ENCODE peak calls at places on chromosomes 3 and 15, in eight cellular contexts. C is PC-3, H is HCT116, L is SK-N-SH, Y is GM23248, Q is neural progenitor cell, O is OCI-LY7, A is GM23338. G is an unnamed sample.

GRCh38 chr15:82999426-82999825 is 12.0 kb downstream of the C15orf40 start:
- DNase-seq in C (no peak), H (no peak), L (no peak), Y (peak; percentile 43), Q (no peak), O (no peak), A (no peak), G (no peak)

GRCh38 chr3:50269977-50270413 is 1.0 kb downstream of the SEMA3B start:
- DNase-seq in C (peak; percentile 79), H (no peak), L (no peak), Y (peak; percentile 90), Q (no peak), O (no peak), A (no peak), G (peak; percentile 51)

GRCh38 chr15:59376735-59377134 is 4.1 kb upstream of the MYO1E start:
- DNase-seq in C (peak; percentile 56), H (no peak), L (no peak), Y (peak; percentile 10), Q (no peak), O (peak; percentile 65), A (no peak), G (no peak)

GRCh38 chr15:24971052-24971451 is 16.3 kb downstream of the SNRPN start:
- DNase-seq in C (no peak), H (no peak), L (no peak), Y (no peak), Q (no peak), O (no peak), A (no peak), G (no peak)

GRCh38 chr15:39397883-39398282 is 183.0 kb upstream of the THBS1 start:
- DNase-seq in C (no peak), H (no peak), L (no peak), Y (no peak), Q (no peak), O (no peak), A (no peak), G (no peak)

GRCh38 chr3:152915695-152916094 is 80.8 kb downstream of the P2RY1 start:
- DNase-seq in C (peak; percentile 12), H (no peak), L (no peak), Y (no peak), Q (no peak), O (no peak), A (no peak), G (peak; percentile 47)

GRCh38 chr15:41983221-41983620 is 10.9 kb upstream of the EHD4 start:
- DNase-seq in C (no peak), H (no peak), L (no peak), Y (no peak), Q (no peak), O (no peak), A (peak; percentile 37), G (no peak)

GRCh38 chr3:11379238-11379823 is 107.1 kb downstream of the ATG7 start:
- DNase-seq in C (peak; percentile 79), H (peak; percentile 32), L (peak; percentile 56), Y (peak; percentile 61), Q (peak; percentile 47), O (peak; percentile 53), A (peak; percentile 39), G (peak; percentile 43)

GRCh38 chr3:66153961-66154923 is 66.6 kb upstream of the SLC25A26 start:
- DNase-seq in C (peak; percentile 43), H (no peak), L (peak; percentile 45), Y (peak; percentile 69), Q (peak; percentile 37), O (no peak), A (peak; percentile 9), G (no peak)

GRCh38 chr15:69939513-69940440 is 157.9 kb downstream of the TLE3 start:
- DNase-seq in C (no peak), H (no peak), L (no peak), Y (no peak), Q (peak; percentile 80), O (no peak), A (peak; percentile 80), G (peak; percentile 19)

GRCh38 chr15:27045796-27046195 is 74.8 kb downstream of the GABRG3 start:
- DNase-seq in C (no peak), H (no peak), L (no peak), Y (no peak), Q (no peak), O (no peak), A (peak; percentile 11), G (no peak)

GRCh38 chr3:69081583-69082262 is 1.6 kb upstream of the UBA3 start:
- DNase-seq in C (peak; percentile 32), H (no peak), L (peak; percentile 38), Y (no peak), Q (no peak), O (peak; percentile 21), A (peak; percentile 43), G (no peak)

GRCh38 chr3:184727357-184728060 is 15.6 kb upstream of the MAGEF1 start:
- DNase-seq in C (peak; percentile 78), H (peak; percentile 81), L (peak; percentile 88), Y (peak; percentile 74), Q (peak; percentile 93), O (peak; percentile 62), A (peak; percentile 97), G (peak; percentile 90)

GRCh38 chr3:120604382-120604781 is 8.2 kb downstream of the NDUFB4 start:
- DNase-seq in C (no peak), H (no peak), L (no peak), Y (no peak), Q (no peak), O (no peak), A (no peak), G (no peak)

GRCh38 chr15:29141908-29142747 is 127.5 kb downstream of the NSMCE3 start:
- DNase-seq in C (no peak), H (no peak), L (no peak), Y (no peak), Q (no peak), O (no peak), A (no peak), G (no peak)

GRCh38 chr3:186053954-186054353 is 54.9 kb downstream of the ETV5 start:
- DNase-seq in C (no peak), H (no peak), L (no peak), Y (peak; percentile 13), Q (peak; percentile 31), O (no peak), A (peak; percentile 23), G (no peak)

GRCh38 chr3:155745795-155746550 is 1.1 kb upstream of the PLCH1 start:
- DNase-seq in C (peak; percentile 74), H (peak; percentile 45), L (peak; percentile 58), Y (peak; percentile 65), Q (peak; percentile 92), O (no peak), A (peak; percentile 91), G (peak; percentile 35)

GRCh38 chr3:126134219-126134975 is 46.0 kb downstream of the ALDH1L1 start:
- DNase-seq in C (peak; percentile 54), H (peak; percentile 39), L (peak; percentile 87), Y (peak; percentile 68), Q (peak; percentile 87), O (peak; percentile 54), A (peak; percentile 89), G (peak; percentile 82)

GRCh38 chr15:100337422-100338044 is 4.2 kb downstream of the ADAMTS17 start:
- DNase-seq in C (no peak), H (no peak), L (no peak), Y (no peak), Q (no peak), O (no peak), A (no peak), G (no peak)

DNA sequence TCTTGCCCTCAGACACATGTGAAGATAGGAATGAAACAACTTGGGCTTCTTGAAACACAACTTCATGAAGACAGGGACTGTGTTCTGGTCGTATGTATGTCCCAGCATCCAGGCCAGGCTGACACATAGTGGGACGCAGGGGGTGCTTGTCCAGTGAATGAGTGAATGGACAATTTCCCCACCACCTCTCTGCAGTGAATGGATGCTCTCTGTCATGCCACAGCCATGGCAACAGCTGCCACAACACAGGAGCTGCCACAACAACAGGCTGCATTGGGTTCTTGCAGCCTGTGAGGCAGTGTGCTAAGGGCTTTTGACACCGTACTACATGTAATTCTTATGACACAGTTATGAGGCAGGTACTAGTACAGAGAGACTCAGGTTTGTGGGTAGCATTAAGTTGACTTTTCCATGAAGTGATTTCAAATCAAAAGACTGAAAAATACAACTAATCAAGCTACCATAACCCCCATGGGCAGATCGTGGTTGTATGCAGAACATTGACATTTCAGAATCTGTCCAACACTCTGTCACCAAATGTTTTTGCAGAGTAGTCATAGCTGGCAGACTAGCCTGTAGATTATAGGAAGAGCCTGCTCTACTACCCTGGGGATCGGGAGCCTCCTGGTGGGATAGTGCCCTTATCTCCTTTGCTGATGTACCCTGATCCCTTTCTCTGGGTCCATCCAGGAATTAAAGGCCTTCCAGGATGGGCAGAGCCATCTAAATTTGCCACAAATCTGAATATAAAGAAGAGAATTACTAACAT is 40.8 kb downstream of the CLSTN2 start:
- DNase-seq in C (no peak), H (no peak), L (peak; percentile 32), Y (no peak), Q (no peak), O (no peak), A (no peak), G (no peak)
- TF ChIP-seq EZH2phosphoT487 in C (no peak), H (no peak), L (no peak), Y (no peak), Q (no peak), O (no peak), A (no peak), G (no peak)

GRCh38 chr3:58025406-58025805 is 17.2 kb downstream of the FLNB start:
- DNase-seq in C (no peak), H (no peak), L (no peak), Y (no peak), Q (no peak), O (no peak), A (no peak), G (no peak)
- H3K4me1 ChIP-seq in C (peaks cover 72% of the 10 kb centered on the region), H (peaks cover 34% of the 10 kb centered on the region), L (peaks cover 20% of the 10 kb centered on the region), Y (peaks cover 33% of the 10 kb centered on the region), Q (peaks cover 23% of the 10 kb centered on the region), O (peaks cover 5% of the 10 kb centered on the region), A (peaks cover 82% of the 10 kb centered on the region), G (peaks cover 36% of the 10 kb centered on the region)

GRCh38 chr3:61646360-61646759 is 85.0 kb downstream of the PTPRG start:
- DNase-seq in C (no peak), H (no peak), L (no peak), Y (no peak), Q (no peak), O (no peak), A (no peak), G (no peak)

GRCh38 chr3:61650276-61650675 is 88.9 kb downstream of the PTPRG start:
- DNase-seq in C (peak; percentile 18), H (no peak), L (no peak), Y (peak; percentile 92), Q (no peak), O (no peak), A (no peak), G (peak; percentile 61)

GRCh38 chr3:61645148-61645547 is 83.8 kb downstream of the PTPRG start:
- DNase-seq in C (peak; percentile 21), H (no peak), L (no peak), Y (no peak), Q (no peak), O (no peak), A (no peak), G (no peak)

GRCh38 chr3:61649381-61650170 is 88.2 kb downstream of the PTPRG start:
- DNase-seq in C (no peak), H (no peak), L (no peak), Y (no peak), Q (no peak), O (no peak), A (no peak), G (no peak)

GRCh38 chr3:61646851-61647525 is 85.6 kb downstream of the PTPRG start:
- DNase-seq in C (no peak), H (no peak), L (no peak), Y (no peak), Q (no peak), O (no peak), A (no peak), G (no peak)
- TF ChIP-seq EZH2phosphoT487 in C (no peak), H (no peak), L (no peak), Y (no peak), Q (no peak), O (no peak), A (no peak), G (no peak)

GRCh38 chr3:187738089-187738399 is 7.2 kb downstream of the BCL6 start:
- DNase-seq in C (no peak), H (no peak), L (no peak), Y (no peak), Q (no peak), O (no peak), A (no peak), G (no peak)
- H3K4me1 ChIP-seq in C (peaks cover 35% of the 10 kb centered on the region), H (peaks cover 28% of the 10 kb centered on the region), L (peaks cover 31% of the 10 kb centered on the region), Y (peaks cover 49% of the 10 kb centered on the region), Q (peaks cover 9% of the 10 kb centered on the region), O (peaks cover 60% of the 10 kb centered on the region), A (peaks cover 28% of the 10 kb centered on the region), G (peaks cover 29% of the 10 kb centered on the region)